ENCODE peak calls at places on chromosomes 12 and 14, in five cellular contexts. W is H9, B is astrocyte, Z is fibroblast of lung, O is mesendoderm. Y is an unnamed sample. For H3K4me1 and H3K79me2, the result is how much of the 10 kb centered on the place peaks cover.

GRCh38 chr14:100866666-100867630 is 36.6 kb downstream of the RTL1 start:
- DNase-seq in W (no peak), B (no peak), Z (no peak), O (no peak), Y (no peak)

GRCh38 chr14:52063107-52063506 is 5.8 kb downstream of the NID2 start:
- DNase-seq in W (no peak), B (peak), Z (peak), O (peak), Y (no peak)

GRCh38 chr12:56530390-56531055 is 8.9 kb downstream of the RBMS2 start:
- DNase-seq in W (no peak), B (no peak), Z (no peak), O (no peak), Y (no peak)

GRCh38 chr12:7934560-7935463 is 1.2 kb downstream of the SLC2A3 start:
- DNase-seq in W (no peak), B (no peak), Z (no peak), O (no peak), Y (peak)

GRCh38 chr14:34629657-34630529 is at the start of gene SNX6:
- DNase-seq in W (peak), B (peak), Z (peak), O (peak), Y (peak)

GRCh38 chr14:64170190-64170589 is 124.0 kb downstream of the ESR2 start:
- DNase-seq in W (no peak), B (no peak), Z (no peak), O (no peak), Y (no peak)

GRCh38 chr12:56102683-56103065 is 1.7 kb upstream of the PA2G4 start:
- DNase-seq in W (no peak), B (no peak), Z (no peak), O (no peak), Y (no peak)

GRCh38 chr12:52660934-52661333 is 8.9 kb upstream of the KRT2 start:
- DNase-seq in W (no peak), B (no peak), Z (no peak), O (no peak), Y (no peak)

GRCh38 chr14:96037891-96038557 is 1.1 kb upstream of the C14orf132 start:
- DNase-seq in W (peak), B (no peak), Z (peak), O (peak), Y (no peak)

GRCh38 chr12:123163227-123163626 is 12.3 kb upstream of the PITPNM2 start:
- DNase-seq in W (no peak), B (no peak), Z (no peak), O (no peak), Y (no peak)

GRCh38 chr14:92122351-92122677 is 545 bp downstream of the CPSF2 start:
- DNase-seq in W (no peak), B (peak), Z (peak), O (peak), Y (peak)

GRCh38 chr12:122403115-122403770 is 19.2 kb downstream of the CLIP1 start:
- DNase-seq in W (no peak), B (no peak), Z (no peak), O (no peak), Y (no peak)

GRCh38 chr12:96044017-96044985 is 8.9 kb upstream of the LTA4H start:
- DNase-seq in W (no peak), B (peak), Z (peak), O (no peak), Y (no peak)

GRCh38 chr12:43370299-43370698 is 181.7 kb downstream of the ADAMTS20 start:
- DNase-seq in W (no peak), B (peak), Z (peak), O (no peak), Y (no peak)

GRCh38 chr12:110159671-110160245 is 35.6 kb downstream of the IFT81 start:
- DNase-seq in W (no peak), B (no peak), Z (no peak), O (no peak), Y (no peak)

GRCh38 chr12:1583421-1584078 is 10.8 kb downstream of the FBXL14 start:
- DNase-seq in W (peak), B (peak), Z (peak), O (peak), Y (peak)

GRCh38 chr14:87935895-87936294 is 57.1 kb downstream of the GALC start:
- DNase-seq in W (no peak), B (no peak), Z (no peak), O (no peak), Y (no peak)

GRCh38 chr12:27667540-27667939 is 28.7 kb upstream of the REP15 start:
- DNase-seq in W (no peak), B (peak), Z (peak), O (no peak), Y (no peak)

GRCh38 chr14:24339284-24340151 is at the start of gene RIPK3:
- DNase-seq in W (peak), B (no peak), Z (no peak), O (no peak), Y (peak)

GRCh38 chr12:64318605-64319004 is 72.0 kb downstream of the C12orf56 start:
- DNase-seq in W (peak), B (no peak), Z (no peak), O (peak), Y (no peak)

GRCh38 chr12:127146991-127147718 is 1119.8 kb upstream of the TMEM132C start:
- DNase-seq in W (no peak), B (no peak), Z (no peak), O (peak), Y (no peak)

GRCh38 chr12:96101806-96102205 is 66.4 kb upstream of the LTA4H start:
- DNase-seq in W (no peak), B (no peak), Z (no peak), O (no peak), Y (no peak)

GRCh38 chr12:126038434-126038833 is 973.2 kb downstream of the AACS start:
- DNase-seq in W (no peak), B (no peak), Z (no peak), O (no peak), Y (no peak)

GRCh38 chr14:24409217-24409616 is 10.4 kb downstream of the NYNRIN start:
- DNase-seq in W (peak), B (no peak), Z (no peak), O (no peak), Y (no peak)

GRCh38 chr12:43338848-43339526 is 213.0 kb downstream of the ADAMTS20 start:
- DNase-seq in W (no peak), B (peak), Z (peak), O (peak), Y (peak)

GRCh38 chr12:27589419-27589818 is 65.4 kb downstream of the PPFIBP1 start:
- DNase-seq in W (no peak), B (no peak), Z (no peak), O (no peak), Y (no peak)

GRCh38 chr12:120466560-120467315 is 2.8 kb downstream of the SRSF9 start:
- DNase-seq in W (peak), B (no peak), Z (peak), O (peak), Y (peak)

GRCh38 chr12:27868165-27868564 is 88.1 kb upstream of the MANSC4 start:
- DNase-seq in W (no peak), B (peak), Z (peak), O (no peak), Y (no peak)

GRCh38 chr12:52037248-52037861 is 13.9 kb upstream of the NR4A1 start:
- DNase-seq in W (peak), B (peak), Z (peak), O (peak), Y (peak)

GRCh38 chr12:42530284-42530683 is 59.3 kb downstream of the PRICKLE1 start:
- DNase-seq in W (no peak), B (no peak), Z (no peak), O (no peak), Y (no peak)

GRCh38 chr12:6866920-6867406 is 368 bp upstream of the TPI1 start:
- DNase-seq in W (no peak), B (no peak), Z (no peak), O (no peak), Y (no peak)

GRCh38 chr12:105253882-105254513 is 18.0 kb upstream of the APPL2 start:
- DNase-seq in W (no peak), B (peak), Z (peak), O (peak), Y (no peak)

GRCh38 chr12:54572881-54573280 is 15.6 kb downstream of the PPP1R1A start:
- DNase-seq in W (peak), B (no peak), Z (no peak), O (peak), Y (no peak)

GRCh38 chr14:77305696-77306095 is 15.0 kb downstream of the POMT2 start:
- DNase-seq in W (no peak), B (no peak), Z (no peak), O (no peak), Y (no peak)

GRCh38 chr12:6188954-6189353 is 11.2 kb upstream of the CD9 start:
- DNase-seq in W (no peak), B (no peak), Z (no peak), O (no peak), Y (no peak)

GRCh38 chr12:2841056-2841455 is 6.2 kb upstream of the NRIP2 start:
- DNase-seq in W (no peak), B (no peak), Z (peak), O (no peak), Y (no peak)

GRCh38 chr12:116534341-116535121 is 24.6 kb upstream of the MAP1LC3B2 start:
- DNase-seq in W (peak), B (peak), Z (peak), O (peak), Y (peak)

GRCh38 chr14:101134851-101135486 is 231.4 kb upstream of the RTL1 start:
- DNase-seq in W (no peak), B (no peak), Z (no peak), O (no peak), Y (no peak)

GRCh38 chr14:28774764-28775738 is 8.5 kb downstream of the FOXG1 start:
- DNase-seq in W (peak), B (no peak), Z (no peak), O (no peak), Y (peak)

GRCh38 chr12:119710374-119710773 is 42.4 kb downstream of the PRKAB1 start:
- DNase-seq in W (no peak), B (no peak), Z (no peak), O (no peak), Y (no peak)

GRCh38 chr14:54577977-54578376 is 11.0 kb downstream of the SAMD4A start:
- DNase-seq in W (no peak), B (peak), Z (peak), O (no peak), Y (no peak)
- H3K4me1 ChIP-seq in W (under half), B (under half), Z (under half), O (under half), Y (under half)

DNA sequence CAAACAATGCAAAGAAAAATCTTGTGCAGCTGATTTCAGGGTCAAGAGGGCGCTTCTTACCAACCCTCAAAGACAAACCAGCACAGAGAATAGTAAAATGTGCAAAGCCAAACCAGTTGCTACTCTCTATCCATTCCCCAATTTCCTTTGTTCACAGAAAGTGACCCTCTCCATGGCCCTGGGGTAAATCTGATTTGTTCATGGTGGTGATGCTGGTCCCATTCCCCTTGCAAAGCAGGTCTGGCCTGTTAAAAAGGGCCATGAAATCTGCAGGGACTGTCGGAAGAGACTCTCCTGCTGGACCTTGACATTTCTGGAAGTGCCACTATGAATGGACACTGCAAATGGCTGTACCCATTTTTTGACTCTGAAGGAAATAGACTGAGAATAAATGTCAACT is 113.5 kb downstream of the HMGA2 start:
- DNase-seq in W (no peak), B (no peak), Z (no peak), O (no peak), Y (no peak)
- H3K79me2 ChIP-seq in W (under half), B (half or more), Z (under half), O (under half), Y (under half)

GRCh38 chr12:124458220-124458991 is 109.0 kb downstream of the NCOR2 start:
- DNase-seq in W (no peak), B (no peak), Z (no peak), O (no peak), Y (no peak)

GRCh38 chr12:124459852-124460645 is 107.4 kb downstream of the NCOR2 start:
- DNase-seq in W (no peak), B (no peak), Z (no peak), O (no peak), Y (no peak)

GRCh38 chr12:124457287-124458219 is 109.9 kb downstream of the NCOR2 start:
- DNase-seq in W (no peak), B (no peak), Z (peak), O (no peak), Y (no peak)

GRCh38 chr12:124460771-124461170 is 106.6 kb downstream of the NCOR2 start:
- DNase-seq in W (no peak), B (no peak), Z (no peak), O (no peak), Y (no peak)

DNA sequence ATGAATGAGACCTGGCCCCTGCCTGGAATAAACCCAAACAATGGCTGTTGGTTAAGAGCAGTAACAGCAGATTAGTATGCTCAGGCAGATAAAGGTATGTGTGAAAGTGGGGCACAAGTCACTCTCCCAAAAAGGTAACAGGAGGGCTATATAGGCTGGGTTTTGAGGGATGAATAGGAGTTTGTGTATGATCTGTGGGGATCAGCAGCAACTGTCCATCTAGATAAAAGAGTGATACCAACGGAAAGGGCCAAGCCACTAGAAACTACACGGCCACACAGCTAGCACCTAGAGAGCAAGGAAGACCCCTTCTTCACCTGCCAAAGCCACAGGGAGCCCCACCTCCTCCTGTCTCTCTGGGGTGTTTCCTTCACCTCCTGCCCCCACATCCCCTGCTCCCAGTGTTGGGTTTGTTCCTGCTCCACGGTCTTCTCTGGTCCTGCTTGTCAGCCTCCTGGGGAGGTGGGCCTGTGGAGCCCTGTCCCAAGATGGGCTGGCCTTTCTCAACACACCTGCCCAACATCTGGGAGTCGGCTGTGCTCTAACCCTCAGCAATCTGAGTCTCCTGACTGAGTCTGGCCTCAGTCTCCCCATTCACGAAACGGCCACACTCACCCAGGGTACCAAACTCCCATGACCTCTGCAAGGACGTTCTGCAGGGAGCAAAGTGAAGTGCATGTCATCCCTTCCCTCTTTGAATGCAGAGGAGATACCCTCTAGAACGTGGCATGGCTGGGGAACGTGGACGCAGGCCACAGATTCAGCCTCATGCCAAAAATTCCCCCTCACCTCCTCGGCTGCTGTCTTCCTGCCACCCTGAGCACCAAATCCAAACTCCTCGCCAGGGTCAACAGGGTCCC is 108.2 kb downstream of the NCOR2 start:
- DNase-seq in W (no peak), B (no peak), Z (no peak), O (no peak), Y (no peak)
- H3K4me1 ChIP-seq in W (under half), B (under half), Z (under half), O (under half), Y (under half)

DNA sequence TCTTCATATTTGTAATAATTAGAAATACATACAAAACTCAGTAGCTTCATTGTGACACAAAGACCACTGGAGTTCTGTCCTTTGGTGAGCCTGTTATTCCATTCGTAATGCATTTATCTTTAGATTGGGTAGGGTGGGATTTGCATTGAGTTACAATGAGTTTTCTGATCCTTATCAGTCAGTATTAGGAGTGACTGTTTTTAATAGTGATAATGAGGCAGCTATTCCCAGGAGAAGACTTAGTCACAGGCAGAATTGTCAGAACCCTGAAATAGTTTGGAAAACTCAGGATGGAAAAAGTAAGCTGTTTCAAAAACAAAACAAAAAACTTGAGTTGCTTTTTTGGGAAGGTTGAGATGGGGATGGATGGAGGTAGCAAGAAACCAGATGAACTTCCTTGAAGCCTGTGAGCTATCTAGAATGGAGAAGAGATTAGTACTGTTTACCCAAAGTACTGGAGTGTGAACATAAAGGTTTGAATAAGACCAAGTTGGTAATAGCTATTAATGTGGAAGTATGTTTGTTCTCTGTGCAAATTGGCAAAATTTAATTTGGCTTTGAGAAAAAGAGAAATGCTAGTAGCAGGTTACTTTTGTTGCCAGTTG is 38.6 kb downstream of the FBXO34 start:
- DNase-seq in W (no peak), B (peak), Z (peak), O (peak), Y (no peak)
- H3K79me2 ChIP-seq in W (under half), B (under half), Z (under half), O (under half), Y (half or more)

Y was measured in neural progenitor cell.